ENCODE peak calls at places on chromosomes 13 and 19, in six cellular contexts. B is smooth muscle cell of the brain vasculature; R is activated naive CD8-positive, alpha-beta T cell treated with anti-CD3 and anti-CD28 coated beads, Interleukin-2, amount 50 U/mL, for 24 hours; I is RWPE2; A is activated B cell treated with CpG ODN at 0.5 μM for 24 hours; P is NB4. U is an unnamed sample.

GRCh38 chr13:73171926-73172325 is 113.1 kb downstream of the KLF5 start:
- DNase-seq in P (no peak), A (no peak), R (no peak), B (no peak), I (no peak), U (no peak)

GRCh38 chr13:90447034-90447734 is 900.3 kb upstream of the MIR17HG start:
- DNase-seq in P (no peak), A (no peak), B (no peak), R (no peak), I (no peak), U (no peak)

GRCh38 chr13:108915095-108915633 is 285.8 kb downstream of the MYO16 start:
- DNase-seq in A (no peak), I (no peak), R (no peak), B (no peak), P (peak; percentile 59), U (no peak)

GRCh38 chr19:41309225-41310030 is 544 bp upstream of the CCDC97 start:
- DNase-seq in P (no peak), B (no peak), I (no peak), A (no peak), R (no peak), U (no peak)

GRCh38 chr19:17610384-17610783 is 54.9 kb downstream of the COLGALT1 start:
- DNase-seq in B (no peak), R (no peak), A (no peak), I (no peak), P (peak; percentile 41), U (no peak)

GRCh38 chr13:25699600-25699999 is 327.8 kb downstream of the ATP8A2 start:
- DNase-seq in R (no peak), B (no peak), A (no peak), I (no peak), P (no peak), U (no peak)

GRCh38 chr13:105445793-105446192 is 1089.7 kb downstream of the EFNB2 start:
- DNase-seq in B (no peak), A (no peak), I (no peak), P (no peak), R (no peak), U (no peak)

GRCh38 chr13:75739244-75739868 is 103.2 kb downstream of the LMO7 start:
- DNase-seq in A (no peak), I (no peak), P (no peak), R (no peak), B (no peak), U (no peak)

GRCh38 chr19:51692065-51692915 is 840 bp upstream of the SPACA6 start:
- DNase-seq in A (no peak), R (no peak), B (no peak), I (no peak), P (no peak), U (peak; percentile 44)

GRCh38 chr13:28047784-28048388 is 52.5 kb downstream of the FLT3 start:
- DNase-seq in I (no peak), R (no peak), A (no peak), B (no peak), P (peak; percentile 89), U (no peak)

GRCh38 chr13:95420501-95420900 is 119.2 kb upstream of the ABCC4 start:
- DNase-seq in I (no peak), R (no peak), B (no peak), P (peak; percentile 65), A (no peak), U (no peak)